ENCODE peak calls at places on chromosome 10, in four cellular contexts. M is progenitor cell of endocrine pancreas, P is foreskin keratinocyte, X is NCI-H1092 treated with DMSO at 0.1 percent for 48 hours. Z is an unnamed sample.

GRCh38 chr10:24091294-24091693 is 117.6 kb upstream of the KIAA1217 start:
- DNase-seq in M (no peak), P (no peak), X (no peak), Z (no peak)

GRCh38 chr10:71666607-71667373 is 52.8 kb downstream of the C10orf105 start:
- DNase-seq in M (peak), P (no peak), X (no peak), Z (no peak)

GRCh38 chr10:43890124-43890523 is 241.4 kb upstream of the ZNF32 start:
- DNase-seq in M (no peak), P (no peak), X (no peak), Z (no peak)

GRCh38 chr10:15370212-15370740 is 813 bp downstream of the FAM171A1 start:
- DNase-seq in M (peak), P (no peak), X (no peak), Z (no peak)

GRCh38 chr10:49457686-49458085 is 61.8 kb upstream of the DRGX start:
- DNase-seq in M (no peak), P (no peak), X (no peak), Z (no peak)

GRCh38 chr10:34346516-34347150 is 468.5 kb downstream of the PARD3 start:
- DNase-seq in M (no peak), P (no peak), X (no peak), Z (no peak)

GRCh38 chr10:51718804-51719291 is 19.5 kb upstream of the CSTF2T start:
- DNase-seq in M (no peak), P (peak), X (no peak), Z (no peak)

GRCh38 chr10:15419279-15419874 is 48.3 kb upstream of the FAM171A1 start:
- DNase-seq in M (no peak), P (no peak), X (no peak), Z (no peak)

GRCh38 chr10:62426086-62426485 is 51.9 kb downstream of the ZNF365 start:
- DNase-seq in M (no peak), P (peak), X (no peak), Z (no peak)

GRCh38 chr10:14658331-14659122 is 116.2 kb downstream of the FAM107B start:
- DNase-seq in M (no peak), P (peak), X (no peak), Z (no peak)

GRCh38 chr10:80529604-80530003 is 8.1 kb upstream of the SH2D4B start:
- DNase-seq in M (no peak), P (no peak), X (no peak), Z (no peak)

GRCh38 chr10:68327889-68328786 is 3.7 kb upstream of the HNRNPH3 start:
- DNase-seq in M (no peak), P (peak), X (peak), Z (no peak)

GRCh38 chr10:35754489-35754888 is 112.4 kb upstream of the FZD8 start:
- DNase-seq in M (no peak), P (no peak), X (no peak), Z (no peak)

GRCh38 chr10:21961847-21962246 is 41.7 kb downstream of the DNAJC1 start:
- DNase-seq in M (no peak), P (no peak), X (no peak), Z (no peak)

GRCh38 chr10:29751686-29752085 is 116.9 kb upstream of the SVIL start:
- DNase-seq in M (no peak), P (no peak), X (no peak), Z (no peak)

GRCh38 chr10:79072041-79072441 is 3.3 kb downstream of the ZMIZ1 start:
- DNase-seq in M (no peak), P (no peak), X (no peak), Z (no peak)

GRCh38 chr10:1115262-1115955 is 59.2 kb downstream of the WDR37 start:
- DNase-seq in M (no peak), P (no peak), X (no peak), Z (no peak)

GRCh38 chr10:111128331-111129167 is 51.7 kb downstream of the ADRA2A start:
- DNase-seq in M (no peak), P (peak), X (no peak), Z (no peak)

GRCh38 chr10:42488416-42488815 is 150.0 kb downstream of the ZNF33B start:
- DNase-seq in M (no peak), P (no peak), X (no peak), Z (no peak)

GRCh38 chr10:112307631-112308502 is 24.7 kb downstream of the TECTB start:
- DNase-seq in M (peak), P (no peak), X (peak), Z (no peak)

GRCh38 chr10:17029581-17030271 is 99.9 kb downstream of the CUBN start:
- DNase-seq in M (no peak), P (no peak), X (no peak), Z (peak)

GRCh38 chr10:132135398-132135872 is 51.3 kb upstream of the DPYSL4 start:
- DNase-seq in M (no peak), P (no peak), X (no peak), Z (no peak)

GRCh38 chr10:60271319-60272040 is 118.2 kb downstream of the ANK3 start:
- DNase-seq in M (no peak), P (no peak), X (no peak), Z (no peak)

GRCh38 chr10:59072038-59072437 is 104.4 kb upstream of the PHYHIPL start:
- DNase-seq in M (no peak), P (no peak), X (no peak), Z (no peak)

GRCh38 chr10:62869958-62870357 is 53.8 kb upstream of the EGR2 start:
- DNase-seq in M (no peak), P (no peak), X (no peak), Z (no peak)

GRCh38 chr10:30820282-30820991 is 190.9 kb upstream of the LYZL2 start:
- DNase-seq in M (no peak), P (no peak), X (no peak), Z (no peak)

GRCh38 chr10:131200856-131201470 is 110.6 kb downstream of the TCERG1L start:
- DNase-seq in M (peak), P (no peak), X (no peak), Z (no peak)

GRCh38 chr10:87826653-87827052 is 8.6 kb upstream of the ATAD1 start:
- DNase-seq in M (no peak), P (no peak), X (no peak), Z (no peak)

Z was measured in central memory CD8-positive, alpha-beta T cell.